ENCODE peak calls at places on chromosomes 13 and 19, in ten cellular contexts. P is T-cell; W is GM12891; K is PC-3; N is GM12892; T is stimulated activated CD4-positive, alpha-beta T cell treated with anti-CD3 and anti-CD28 coated beads, Interleukin-1b, Interleukin-23, amount 100 ng/mL, for 24 hours; Z is WTC11; E is brain pericyte; O is colonic mucosa; J is heart right ventricle. G is an unnamed sample.

GRCh38 chr19:19321143-19321577 is 531 bp downstream of the MAU2 start:
- DNase-seq in P (no peak), W (no peak), K (peak), N (no peak), T (no peak), Z (peak), E (no peak), O (peak), J (no peak), G (no peak)

GRCh38 chr13:113581871-113582270 is 2.7 kb upstream of the TFDP1 start:
- DNase-seq in P (no peak), W (no peak), K (no peak), N (no peak), T (no peak), Z (no peak), E (no peak), O (peak), J (no peak), G (no peak)

GRCh38 chr13:40205771-40206240 is 460.6 kb downstream of the FOXO1 start:
- DNase-seq in P (no peak), W (no peak), K (no peak), N (no peak), T (no peak), Z (no peak), E (no peak), O (no peak), J (no peak), G (no peak)

GRCh38 chr19:1067341-1068103 is 555 bp downstream of the ARHGAP45 start:
- DNase-seq in P (no peak), W (no peak), K (no peak), N (no peak), T (no peak), Z (no peak), E (no peak), O (no peak), J (no peak), G (peak)

GRCh38 chr19:53328967-53329366 is 4.6 kb upstream of the ZNF845 start:
- DNase-seq in P (no peak), W (no peak), K (no peak), N (no peak), T (no peak), Z (peak), E (no peak), O (no peak), J (peak), G (no peak)

GRCh38 chr19:46107371-46107770 is 17.1 kb downstream of the IGFL3 start:
- DNase-seq in P (no peak), W (no peak), K (no peak), N (no peak), T (no peak), Z (no peak), E (no peak), O (no peak), J (no peak), G (no peak)

GRCh38 chr13:31774186-31774585 is 34.9 kb downstream of the RXFP2 start:
- DNase-seq in P (no peak), W (no peak), K (no peak), N (no peak), T (no peak), Z (no peak), E (no peak), O (no peak), J (no peak), G (no peak)

GRCh38 chr13:95568131-95568530 is 15.6 kb downstream of the CLDN10 start:
- DNase-seq in P (no peak), W (no peak), K (no peak), N (no peak), T (no peak), Z (no peak), E (no peak), O (no peak), J (no peak), G (no peak)

GRCh38 chr13:108426893-108427292 is 157.4 kb downstream of the TNFSF13B start:
- DNase-seq in P (no peak), W (no peak), K (no peak), N (no peak), T (no peak), Z (no peak), E (peak), O (no peak), J (no peak), G (no peak)

GRCh38 chr19:10230155-10230903 is 802 bp downstream of the S1PR2 start:
- DNase-seq in P (peak), W (no peak), K (no peak), N (no peak), T (peak), Z (peak), E (no peak), O (peak), J (peak), G (peak)

GRCh38 chr19:44694184-44694579 is 4.8 kb upstream of the CEACAM16 start:
- DNase-seq in P (no peak), W (no peak), K (no peak), N (no peak), T (peak), Z (no peak), E (no peak), O (no peak), J (no peak), G (no peak)

GRCh38 chr13:113209336-113209879 is at the start of gene CUL4A:
- DNase-seq in P (peak), W (peak), K (peak), N (peak), T (peak), Z (peak), E (no peak), O (peak), J (peak), G (peak)

G was measured in CD4-positive, alpha-beta memory T cell.